ENCODE peak calls at places on chromosomes 16 and 17, in five cellular contexts. J is upper lobe of left lung, O is spleen, C is transverse colon, H is prostate gland. E is an unnamed sample.

GRCh38 chr17:29590979-29591736 is 1.7 kb upstream of the GIT1 start:
- DNase-seq in J (peak; percentile 87), O (peak; percentile 85), C (peak; percentile 42), H (no peak), E (peak; percentile 86)

GRCh38 chr16:49048557-49048956 is 233.1 kb downstream of the CBLN1 start:
- DNase-seq in J (no peak), O (no peak), C (no peak), H (no peak), E (no peak)

GRCh38 chr17:4666296-4666695 is 24.8 kb upstream of the ALOX15 start:
- DNase-seq in J (no peak), O (no peak), C (no peak), H (no peak), E (no peak)

GRCh38 chr17:7477392-7478275 is 1.8 kb downstream of the ZBTB4 start:
- DNase-seq in J (peak; percentile 54), O (peak; percentile 81), C (peak; percentile 28), H (no peak), E (peak; percentile 82)

GRCh38 chr17:37081287-37081686 is 132.5 kb downstream of the AATF start:
- DNase-seq in J (no peak), O (no peak), C (no peak), H (no peak), E (no peak)

GRCh38 chr17:80025140-80025539 is 10.5 kb downstream of the TBC1D16 start:
- DNase-seq in J (peak; percentile 59), O (no peak), C (peak; percentile 44), H (peak; percentile 62), E (no peak)

GRCh38 chr17:75628425-75628824 is 4.8 kb upstream of the SMIM5 start:
- DNase-seq in J (no peak), O (no peak), C (no peak), H (no peak), E (no peak)

GRCh38 chr17:39553326-39553945 is 54.3 kb downstream of the NEUROD2 start:
- DNase-seq in J (no peak), O (no peak), C (no peak), H (no peak), E (no peak)

GRCh38 chr17:2435181-2435741 is 34.4 kb upstream of the MNT start:
- DNase-seq in J (no peak), O (no peak), C (no peak), H (no peak), E (no peak)

GRCh38 chr17:15143524-15143923 is 121.6 kb downstream of the PMP22 start:
- DNase-seq in J (no peak), O (no peak), C (no peak), H (no peak), E (no peak)

GRCh38 chr16:73565263-73565662 is 517.3 kb upstream of the ZFHX3 start:
- DNase-seq in J (no peak), O (no peak), C (no peak), H (no peak), E (no peak)

GRCh38 chr17:80229011-80229410 is 8.8 kb downstream of the SLC26A11 start:
- DNase-seq in J (no peak), O (no peak), C (no peak), H (no peak), E (no peak)

GRCh38 chr17:9833922-9834321 is 8.2 kb downstream of the GLP2R start:
- DNase-seq in J (no peak), O (no peak), C (no peak), H (no peak), E (no peak)

GRCh38 chr17:50161911-50162288 is 3.9 kb upstream of the SGCA start:
- DNase-seq in J (peak; percentile 68), O (peak; percentile 85), C (no peak), H (no peak), E (no peak)

GRCh38 chr16:75621170-75621477 is 2.0 kb downstream of the ADAT1 start:
- DNase-seq in J (no peak), O (no peak), C (no peak), H (no peak), E (no peak)

GRCh38 chr17:13437966-13438779 is 163.6 kb downstream of the HS3ST3A1 start:
- DNase-seq in J (no peak), O (no peak), C (peak; percentile 61), H (no peak), E (no peak)

GRCh38 chr17:38528101-38528500 is 77.7 kb downstream of the SRCIN1 start:
- DNase-seq in J (no peak), O (no peak), C (no peak), H (no peak), E (no peak)

GRCh38 chr17:82242977-82243647 is 14.3 kb downstream of the SLC16A3 start:
- DNase-seq in J (peak; percentile 82), O (peak; percentile 77), C (peak; percentile 65), H (peak; percentile 85), E (peak; percentile 95)

GRCh38 chr16:71338193-71338592 is 20.3 kb upstream of the CALB2 start:
- DNase-seq in J (no peak), O (no peak), C (no peak), H (no peak), E (no peak)

GRCh38 chr17:41061969-41062368 is 2.1 kb upstream of the KRTAP2-3 start:
- DNase-seq in J (no peak), O (no peak), C (no peak), H (no peak), E (no peak)

GRCh38 chr17:50035421-50035879 is 20.5 kb upstream of the ITGA3 start:
- DNase-seq in J (no peak), O (no peak), C (no peak), H (no peak), E (no peak)

GRCh38 chr17:32813021-32813420 is 63.9 kb downstream of the MYO1D start:
- DNase-seq in J (no peak), O (no peak), C (no peak), H (no peak), E (no peak)

GRCh38 chr17:76161619-76162222 is 20.7 kb upstream of the FOXJ1 start:
- DNase-seq in J (peak; percentile 40), O (no peak), C (no peak), H (no peak), E (no peak)

GRCh38 chr16:86774931-86775330 is 196.6 kb downstream of the FOXL1 start:
- DNase-seq in J (no peak), O (no peak), C (no peak), H (no peak), E (peak; percentile 28)

GRCh38 chr16:86771506-86772230 is 193.3 kb downstream of the FOXL1 start:
- DNase-seq in J (no peak), O (no peak), C (no peak), H (no peak), E (peak; percentile 25)

GRCh38 chr16:86772231-86772510 is 193.8 kb downstream of the FOXL1 start:
- DNase-seq in J (no peak), O (no peak), C (no peak), H (no peak), E (no peak)

GRCh38 chr16:86773339-86773715 is 195.0 kb downstream of the FOXL1 start:
- DNase-seq in J (no peak), O (peak; percentile 34), C (no peak), H (no peak), E (peak; percentile 45)

GRCh38 chr16:86772671-86773338 is 194.5 kb downstream of the FOXL1 start:
- DNase-seq in J (no peak), O (peak; percentile 30), C (no peak), H (no peak), E (peak; percentile 49)
- TF ChIP-seq POLR2A in J (no peak), O (no peak), C (no peak), H (no peak), E (no peak)

GRCh38 chr17:47987240-47987835 is 16.4 kb downstream of the CDK5RAP3 start:
- DNase-seq in J (no peak), O (peak; percentile 82), C (no peak), H (peak; percentile 64), E (peak; percentile 76)
- H3K4me1 ChIP-seq in J (no peaks in the 10 kb centered on the region), O (peaks cover 30% of the 10 kb centered on the region), C (peaks cover 11% of the 10 kb centered on the region), H (peaks cover 26% of the 10 kb centered on the region), E (no peaks in the 10 kb centered on the region)

GRCh38 chr16:24639769-24640168 is 89.7 kb upstream of the TNRC6A start:
- DNase-seq in J (no peak), O (no peak), C (no peak), H (no peak), E (no peak)

GRCh38 chr16:24634919-24635318 is 94.5 kb upstream of the TNRC6A start:
- DNase-seq in J (no peak), O (no peak), C (no peak), H (no peak), E (no peak)

DNA sequence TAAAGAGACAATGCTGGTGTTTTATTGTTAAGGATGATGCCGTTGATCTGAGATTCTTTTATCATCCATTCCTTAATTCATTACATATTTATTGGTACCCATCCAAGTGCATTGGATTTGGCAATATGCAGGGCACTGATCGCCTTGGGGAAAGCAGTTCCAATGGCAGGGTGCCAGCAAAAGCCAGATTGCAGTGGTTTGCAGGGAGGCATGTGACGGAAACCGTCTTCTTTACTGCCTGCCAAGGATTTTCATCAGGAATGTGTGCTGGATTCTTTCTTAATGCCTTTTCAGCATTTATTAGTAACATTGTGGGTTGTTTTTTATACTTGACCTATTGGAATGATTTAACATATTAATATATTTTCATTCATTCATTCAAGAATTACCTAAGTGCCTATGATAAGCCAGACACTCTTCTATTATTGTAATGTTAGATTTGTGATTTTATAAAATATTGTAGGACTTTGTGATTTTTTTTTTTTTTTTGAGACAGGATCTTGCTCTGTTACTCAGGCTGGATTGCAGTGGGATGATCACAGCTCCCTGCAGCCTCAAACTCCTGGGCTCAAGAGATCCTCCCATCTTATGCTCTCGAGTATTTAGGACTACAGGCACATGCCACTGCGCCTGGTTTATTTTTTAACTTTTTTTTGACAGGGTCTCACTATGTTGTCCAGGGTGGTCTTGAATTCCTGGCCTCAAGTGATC is 93.4 kb upstream of the TNRC6A start:
- DNase-seq in J (no peak), O (no peak), C (peak; percentile 66), H (peak; percentile 67), E (peak; percentile 91)
- TF ChIP-seq POLR2AphosphoS5 in J (peak; percentile 27), O (no peak), C (peak; percentile 44), H (peak; percentile 67), E (peak; percentile 70)

GRCh38 chr16:86568677-86569623 is 2.3 kb downstream of the FOXC2 start:
- DNase-seq in J (no peak), O (peak; percentile 68), C (no peak), H (no peak), E (no peak)

GRCh38 chr16:86566601-86566965 is at the start of gene FOXC2:
- DNase-seq in J (peak; percentile 87), O (peak; percentile 79), C (peak; percentile 54), H (peak; percentile 44), E (peak; percentile 80)

GRCh38 chr16:86567701-86568571 is 1.3 kb downstream of the FOXC2 start:
- DNase-seq in J (peak; percentile 85), O (peak; percentile 69), C (no peak), H (no peak), E (no peak)

GRCh38 chr16:86565644-86566511 is 751 bp upstream of the FOXC2 start:
- DNase-seq in J (peak; percentile 83), O (peak; percentile 68), C (no peak), H (no peak), E (no peak)

DNA sequence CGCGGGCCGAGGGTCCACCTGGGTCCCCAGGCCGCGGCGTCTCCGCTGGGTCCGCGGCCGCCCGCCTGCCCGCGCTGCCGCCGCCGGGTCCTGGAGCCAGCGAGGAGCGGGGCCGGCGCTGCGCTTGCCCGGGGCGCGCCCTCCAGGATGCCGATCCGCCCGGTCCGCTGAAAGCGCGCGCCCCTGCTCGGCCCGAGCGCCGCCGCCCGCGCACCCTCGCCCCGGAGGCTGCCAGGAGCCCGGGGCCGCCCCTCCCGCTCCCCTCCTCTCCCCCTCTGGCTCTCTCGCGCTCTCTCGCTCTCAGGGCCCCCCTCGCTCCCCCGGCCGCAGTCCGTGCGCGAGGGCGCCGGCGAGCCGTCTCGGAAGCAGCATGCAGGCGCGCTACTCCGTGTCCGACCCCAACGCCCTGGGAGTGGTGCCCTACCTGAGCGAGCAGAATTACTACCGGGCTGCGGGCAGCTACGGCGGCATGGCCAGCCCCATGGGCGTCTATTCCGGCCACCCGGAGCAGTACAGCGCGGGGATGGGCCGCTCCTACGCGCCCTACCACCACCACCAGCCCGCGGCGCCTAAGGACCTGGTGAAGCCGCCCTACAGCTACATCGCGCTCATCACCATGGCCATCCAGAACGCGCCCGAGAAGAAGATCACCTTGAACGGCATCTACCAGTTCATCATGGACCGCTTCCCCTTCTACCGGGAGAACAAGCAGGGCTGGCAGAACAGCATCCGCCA is 504 bp downstream of the FOXC2 start:
- DNase-seq in J (peak; percentile 84), O (peak; percentile 71), C (no peak), H (no peak), E (no peak)
- TF ChIP-seq POLR2A in J (no peak), O (no peak), C (no peak), H (no peak), E (no peak)